ENCODE peak calls at places on chromosomes 13 and 19, in six cellular contexts. A, D, T, E, Y and K are unnamed samples.

GRCh38 chr13:98927954-98928927 is 49.6 kb downstream of the DOCK9 start:
- DNase-seq in A (no peak), D (no peak), T (no peak), E (peak; percentile 58), Y (peak; percentile 91), K (no peak)

GRCh38 chr13:22357132-22357531 is 686.3 kb downstream of the FGF9 start:
- DNase-seq in A (no peak), D (no peak), T (no peak), E (no peak), Y (no peak), K (peak; percentile 14)

GRCh38 chr19:48683349-48683748 is 10.5 kb upstream of the NTN5 start:
- DNase-seq in A (no peak), D (no peak), T (no peak), E (peak; percentile 19), Y (no peak), K (no peak)

GRCh38 chr19:31759359-31759758 is 410.1 kb upstream of the TSHZ3 start:
- DNase-seq in A (no peak), D (no peak), T (no peak), E (no peak), Y (no peak), K (no peak)

GRCh38 chr19:982567-983170 is 1.5 kb upstream of the WDR18 start:
- DNase-seq in A (peak; percentile 79), D (peak; percentile 95), T (peak; percentile 85), E (peak; percentile 31), Y (peak; percentile 70), K (peak; percentile 59)

GRCh38 chr13:107209811-107210210 is 641.9 kb upstream of the ARGLU1 start:
- DNase-seq in A (no peak), D (no peak), T (no peak), E (peak; percentile 80), Y (no peak), K (peak; percentile 67)

GRCh38 chr19:15562861-15563260 is 52.2 kb upstream of the CYP4F8 start:
- DNase-seq in A (no peak), D (no peak), T (no peak), E (peak; percentile 4), Y (no peak), K (no peak)

GRCh38 chr19:41563847-41564514 is 12.0 kb upstream of the CEACAM21 start:
- DNase-seq in A (no peak), D (no peak), T (peak; percentile 39), E (no peak), Y (peak; percentile 60), K (no peak)

GRCh38 chr19:47713046-47714021 is at the start of gene EHD2:
- DNase-seq in A (no peak), D (peak; percentile 89), T (peak; percentile 64), E (peak; percentile 76), Y (peak; percentile 55), K (peak; percentile 76)

GRCh38 chr19:19581391-19581790 is 37.1 kb downstream of the PBX4 start:
- DNase-seq in A (no peak), D (no peak), T (no peak), E (no peak), Y (no peak), K (no peak)

GRCh38 chr19:33798701-33799111 is 2.0 kb downstream of the KCTD15 start:
- DNase-seq in A (peak; percentile 33), D (no peak), T (no peak), E (peak; percentile 27), Y (peak; percentile 63), K (peak; percentile 61)

GRCh38 chr19:42345191-42345812 is 19.9 kb downstream of the MEGF8 start:
- DNase-seq in A (no peak), D (no peak), T (no peak), E (peak; percentile 38), Y (no peak), K (peak; percentile 14)

GRCh38 chr13:29993716-29994488 is 143.5 kb upstream of the UBL3 start:
- DNase-seq in A (no peak), D (no peak), T (no peak), E (peak; percentile 90), Y (no peak), K (peak; percentile 86)

GRCh38 chr19:33275559-33275932 is 26.8 kb downstream of the CEBPA start:
- DNase-seq in A (no peak), D (no peak), T (no peak), E (no peak), Y (no peak), K (no peak)

GRCh38 chr19:58387338-58388174 is 487 bp downstream of the RPS5 start:
- DNase-seq in A (no peak), D (no peak), T (no peak), E (no peak), Y (peak; percentile 35), K (peak; percentile 47)

DNA sequence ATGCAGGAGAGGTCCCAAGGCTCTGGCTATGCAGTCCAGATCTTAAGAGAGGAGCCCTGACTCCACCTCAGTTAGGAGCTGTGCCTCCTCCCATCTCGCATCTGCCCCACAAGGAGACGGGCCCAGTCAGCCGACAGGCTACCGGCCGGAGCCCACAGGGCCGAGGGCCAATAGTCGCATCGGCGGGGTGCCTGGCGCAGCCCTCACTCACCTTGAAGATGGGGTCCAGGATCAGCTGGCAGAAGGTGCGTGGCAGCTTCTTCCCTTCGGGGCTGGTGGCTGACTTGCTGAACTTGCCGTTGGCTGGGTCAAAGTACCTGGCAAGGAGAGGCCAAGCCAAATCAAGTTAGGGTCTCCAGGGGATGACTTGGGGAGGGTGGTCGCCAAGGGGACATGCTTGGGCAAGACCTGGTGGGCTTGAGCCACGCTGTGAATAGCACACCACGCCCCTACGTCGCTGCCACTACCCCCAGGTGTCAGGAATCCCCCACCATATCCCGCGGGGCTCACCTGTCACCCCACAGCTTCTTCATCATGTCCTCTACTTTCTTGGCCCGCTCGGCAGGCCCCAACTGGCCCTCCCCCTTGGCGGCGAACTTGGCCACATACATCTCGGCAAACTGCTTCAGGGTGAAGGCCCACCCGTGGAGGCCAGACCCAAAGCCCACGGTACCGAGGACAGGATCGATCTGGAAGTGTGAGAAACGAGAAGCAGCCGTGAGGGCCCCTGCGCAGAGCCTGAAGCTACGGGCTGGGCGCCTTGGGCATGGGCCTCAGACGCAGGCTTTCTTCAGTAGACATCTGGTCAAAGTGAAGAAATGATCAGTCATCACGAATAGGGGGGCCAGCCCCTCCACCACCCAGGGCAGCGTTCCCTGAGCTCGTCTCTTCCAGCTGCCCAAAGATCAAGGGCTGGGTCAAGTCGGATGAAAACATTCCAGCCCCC is 3.3 kb downstream of the EEF2 start:
- DNase-seq in A (no peak), D (no peak), T (peak; percentile 31), E (no peak), Y (no peak), K (no peak)
- H3K9ac ChIP-seq in A (peak overlapping the region; percentile 72), D (no peak overlapping the region), T (no peak overlapping the region), E (no peak overlapping the region), Y (peak overlapping the region; percentile 99), K (no peak overlapping the region)

GRCh38 chr13:28497143-28497876 is 2.4 kb upstream of the FLT1 start:
- DNase-seq in A (no peak), D (no peak), T (no peak), E (no peak), Y (no peak), K (no peak)

GRCh38 chr13:28495586-28496564 is 947 bp upstream of the FLT1 start:
- DNase-seq in A (no peak), D (peak; percentile 56), T (no peak), E (no peak), Y (peak; percentile 23), K (no peak)

GRCh38 chr13:28498481-28499115 is 3.7 kb upstream of the FLT1 start:
- DNase-seq in A (no peak), D (no peak), T (no peak), E (no peak), Y (no peak), K (no peak)

GRCh38 chr13:28501547-28501946 is 6.6 kb upstream of the FLT1 start:
- DNase-seq in A (no peak), D (no peak), T (no peak), E (no peak), Y (no peak), K (no peak)

GRCh38 chr13:28499579-28499978 is 4.7 kb upstream of the FLT1 start:
- DNase-seq in A (no peak), D (no peak), T (no peak), E (peak; percentile 74), Y (no peak), K (peak; percentile 48)
- H2BK15ac ChIP-seq in A (no peak overlapping the region), D (no peak overlapping the region), T (no peak overlapping the region), E (no peak overlapping the region), Y (no peak overlapping the region), K (no peak overlapping the region)

GRCh38 chr19:5393088-5393487 is 52.5 kb upstream of the PTPRS start:
- DNase-seq in A (no peak), D (no peak), T (no peak), E (no peak), Y (no peak), K (no peak)

GRCh38 chr19:5395541-5395940 is 54.9 kb upstream of the PTPRS start:
- DNase-seq in A (no peak), D (no peak), T (no peak), E (no peak), Y (no peak), K (no peak)

GRCh38 chr19:5394907-5395505 is 54.4 kb upstream of the PTPRS start:
- DNase-seq in A (peak; percentile 90), D (peak; percentile 72), T (peak; percentile 34), E (no peak), Y (no peak), K (no peak)

GRCh38 chr19:5389353-5389752 is 48.7 kb upstream of the PTPRS start:
- DNase-seq in A (no peak), D (no peak), T (no peak), E (no peak), Y (no peak), K (no peak)

GRCh38 chr19:5392476-5392875 is 51.9 kb upstream of the PTPRS start:
- DNase-seq in A (no peak), D (no peak), T (no peak), E (no peak), Y (no peak), K (no peak)
- H3K9ac ChIP-seq in A (peak overlapping the region; percentile 2), D (no peak overlapping the region), T (no peak overlapping the region), E (no peak overlapping the region), Y (no peak overlapping the region), K (no peak overlapping the region)

GRCh38 chr13:110275931-110276552 is 30.9 kb downstream of the COL4A1 start:
- DNase-seq in A (no peak), D (no peak), T (no peak), E (no peak), Y (no peak), K (no peak)
- H2BK15ac ChIP-seq in A (no peak overlapping the region), D (no peak overlapping the region), T (no peak overlapping the region), E (no peak overlapping the region), Y (no peak overlapping the region), K (no peak overlapping the region)

GRCh38 chr13:20177049-20177831 is 15.5 kb downstream of the GJB2 start:
- DNase-seq in A (no peak), D (no peak), T (no peak), E (no peak), Y (no peak), K (no peak)

GRCh38 chr13:20175907-20176652 is 15.2 kb upstream of the GJA3 start:
- DNase-seq in A (no peak), D (no peak), T (no peak), E (no peak), Y (no peak), K (no peak)

GRCh38 chr13:20173121-20173746 is 12.4 kb upstream of the GJA3 start:
- DNase-seq in A (no peak), D (no peak), T (no peak), E (peak; percentile 34), Y (no peak), K (no peak)

GRCh38 chr13:20175406-20175794 is 14.5 kb upstream of the GJA3 start:
- DNase-seq in A (no peak), D (no peak), T (no peak), E (no peak), Y (no peak), K (no peak)

GRCh38 chr13:20174656-20175405 is 14.0 kb upstream of the GJA3 start:
- DNase-seq in A (no peak), D (no peak), T (peak; percentile 54), E (peak; percentile 99), Y (peak; percentile 76), K (peak; percentile 91)
- H3K9ac ChIP-seq in A (peak overlapping the region; percentile 14), D (no peak overlapping the region), T (no peak overlapping the region), E (no peak overlapping the region), Y (no peak overlapping the region), K (peak overlapping the region; percentile 64)

GRCh38 chr13:50724913-50725312 is 118.6 kb downstream of the DLEU7 start:
- DNase-seq in A (no peak), D (no peak), T (no peak), E (no peak), Y (no peak), K (no peak)
- H2BK15ac ChIP-seq in A (no peak overlapping the region), D (no peak overlapping the region), T (no peak overlapping the region), E (no peak overlapping the region), Y (no peak overlapping the region), K (no peak overlapping the region)